ENCODE peak calls at places on chromosomes 5 and 9, in eight cellular contexts. U is activated T-helper 1 cell treated with Interleukin-2 at 50 U/mL for 16 hours, P is heart right ventricle, Y is T-helper 1 cell, K is MM.1S, A is posterior vena cava, W is GM23248, L is astrocyte. O is an unnamed sample.
A peak's percentile ranks its signal among the peaks of the same experiment; 100 is the strongest.

GRCh38 chr9:114078021-114078780 is at the start of gene AMBP:
- DNase-seq in K (no peak), W (no peak), P (no peak), L (no peak), U (no peak), Y (no peak), A (peak; percentile 72), O (no peak)

GRCh38 chr5:110884005-110884404 is 145.2 kb downstream of the SLC25A46 start:
- DNase-seq in A (no peak), L (peak; percentile 37), K (no peak), W (peak; percentile 37), U (no peak), Y (no peak), P (no peak), O (no peak)

GRCh38 chr9:91995000-91995399 is 45.0 kb upstream of the ROR2 start:
- DNase-seq in W (no peak), Y (no peak), A (no peak), U (no peak), K (no peak), P (no peak), L (no peak), O (no peak)

GRCh38 chr9:73039916-73040263 is 87.0 kb upstream of the ALDH1A1 start:
- DNase-seq in A (no peak), W (no peak), U (no peak), Y (no peak), L (no peak), P (no peak), K (no peak), O (no peak)

GRCh38 chr5:151023651-151024050 is 3.3 kb downstream of the GPX3 start:
- DNase-seq in P (peak; percentile 70), U (no peak), L (peak; percentile 66), A (peak; percentile 93), Y (no peak), K (no peak), W (peak; percentile 38), O (no peak)

GRCh38 chr9:134602547-134603362 is 38.8 kb upstream of the COL5A1 start:
- DNase-seq in L (peak; percentile 100), U (no peak), K (no peak), W (peak; percentile 99), Y (no peak), A (peak; percentile 97), P (no peak), O (no peak)

GRCh38 chr5:158456756-158457155 is 597.8 kb upstream of the CLINT1 start:
- DNase-seq in A (no peak), W (peak; percentile 97), L (peak; percentile 95), Y (no peak), K (no peak), U (no peak), P (no peak), O (no peak)

GRCh38 chr5:171388816-171389168 is 1.1 kb downstream of the NPM1 start:
- DNase-seq in Y (peak; percentile 73), A (no peak), W (peak; percentile 50), K (no peak), U (no peak), L (no peak), P (no peak), O (no peak)

GRCh38 chr9:89614319-89614892 is 9.6 kb downstream of the GADD45G start:
- DNase-seq in L (no peak), P (no peak), K (no peak), A (no peak), Y (no peak), W (no peak), U (no peak), O (no peak)

GRCh38 chr5:10354048-10354872 is 765 bp downstream of the MARCHF6 start:
- DNase-seq in Y (peak; percentile 44), W (peak; percentile 69), L (peak; percentile 45), A (no peak), U (no peak), K (peak; percentile 50), P (no peak), O (peak; percentile 22)

GRCh38 chr5:63205976-63206375 is 627.4 kb downstream of the LRRC70 start:
- DNase-seq in K (no peak), U (no peak), L (no peak), A (no peak), Y (no peak), W (no peak), P (no peak), O (no peak)

GRCh38 chr5:174371600-174372094 is 326.1 kb downstream of the NSG2 start:
- DNase-seq in U (no peak), P (no peak), Y (no peak), L (peak; percentile 88), W (peak; percentile 14), A (no peak), K (no peak), O (no peak)

GRCh38 chr9:2359821-2360220 is 261.8 kb upstream of the VLDLR start:
- DNase-seq in U (no peak), K (no peak), L (no peak), Y (no peak), A (no peak), W (no peak), P (no peak), O (no peak)

GRCh38 chr5:87361536-87362213 is 51.1 kb downstream of the CCNH start:
- DNase-seq in Y (no peak), W (peak; percentile 26), A (no peak), U (no peak), L (no peak), P (no peak), K (no peak), O (no peak)

GRCh38 chr9:16864741-16865434 is 5.6 kb downstream of the BNC2 start:
- DNase-seq in Y (no peak), L (peak; percentile 77), A (no peak), P (no peak), U (no peak), W (peak; percentile 77), K (no peak), O (no peak)

GRCh38 chr5:133321833-133322420 is 270.1 kb downstream of the HSPA4 start:
- DNase-seq in K (no peak), Y (peak; percentile 37), P (no peak), W (no peak), U (no peak), L (no peak), A (no peak), O (no peak)

GRCh38 chr9:77946969-77947368 is 84.6 kb downstream of the GNAQ start:
- DNase-seq in Y (no peak), A (no peak), K (no peak), U (no peak), L (no peak), W (no peak), P (no peak), O (no peak)

GRCh38 chr5:136840601-136841000 is 475.3 kb upstream of the TRPC7 start:
- DNase-seq in K (no peak), W (no peak), U (no peak), L (no peak), P (no peak), A (no peak), Y (no peak), O (no peak)

GRCh38 chr5:57497733-57498132 is 15.1 kb upstream of the ACTBL2 start:
- DNase-seq in K (no peak), U (no peak), W (no peak), P (no peak), L (no peak), Y (no peak), A (no peak), O (no peak)

GRCh38 chr5:92518318-92518913 is 1062.6 kb downstream of the NR2F1-AS1 start:
- DNase-seq in P (no peak), W (peak; percentile 69), K (peak; percentile 72), Y (no peak), A (no peak), L (peak; percentile 45), U (no peak), O (no peak)

O was measured in CD4-positive, alpha-beta T cell.